ENCODE peak calls at places on chromosome 1, in six cellular contexts. L is uterus, S is AG09309, K is astrocyte of the spinal cord, B is cardiac fibroblast, Y is foreskin fibroblast. G is an unnamed sample.

GRCh38 chr1:22880174-22880601 is 92.5 kb downstream of the LACTBL1 start:
- DNase-seq in L (no peak), S (peak), K (peak), B (peak), Y (peak), G (no peak)

GRCh38 chr1:52403566-52404115 is 582 bp downstream of the ORC1 start:
- DNase-seq in L (no peak), S (peak), K (peak), B (peak), Y (peak), G (peak)

GRCh38 chr1:107662976-107663375 is 302.0 kb downstream of the VAV3 start:
- DNase-seq in L (no peak), S (peak), K (no peak), B (no peak), Y (no peak), G (no peak)

GRCh38 chr1:201282931-201283829 is at the start of gene PKP1:
- DNase-seq in L (no peak), S (no peak), K (no peak), B (no peak), Y (peak), G (no peak)

GRCh38 chr1:40841602-40842001 is 20.6 kb downstream of the CITED4 start:
- DNase-seq in L (no peak), S (no peak), K (no peak), B (no peak), Y (no peak), G (no peak)

GRCh38 chr1:198158766-198159589 is 2.2 kb downstream of the NEK7 start:
- DNase-seq in L (peak), S (peak), K (peak), B (peak), Y (peak), G (peak)

GRCh38 chr1:80392529-80392928 is 1386.0 kb upstream of the ADGRL4 start:
- DNase-seq in L (no peak), S (no peak), K (no peak), B (peak), Y (peak), G (no peak)

GRCh38 chr1:157193702-157194391 is 55.7 kb upstream of the ETV3 start:
- DNase-seq in L (peak), S (peak), K (peak), B (peak), Y (peak), G (peak)

GRCh38 chr1:22398656-22399420 is 52.8 kb upstream of the ZBTB40 start:
- DNase-seq in L (no peak), S (peak), K (peak), B (no peak), Y (no peak), G (peak)

GRCh38 chr1:5690878-5691277 is 301.3 kb downstream of the NPHP4 start:
- DNase-seq in L (no peak), S (no peak), K (no peak), B (no peak), Y (no peak), G (no peak)

GRCh38 chr1:83742446-83742845 is 256.5 kb downstream of the TTLL7 start:
- DNase-seq in L (no peak), S (no peak), K (no peak), B (no peak), Y (no peak), G (no peak)

GRCh38 chr1:184150776-184151531 is 99.4 kb downstream of the TSEN15 start:
- DNase-seq in L (no peak), S (no peak), K (peak), B (peak), Y (no peak), G (no peak)

GRCh38 chr1:171741872-171742576 is at the start of gene VAMP4:
- DNase-seq in L (peak), S (peak), K (peak), B (peak), Y (peak), G (peak)

GRCh38 chr1:9080704-9081291 is 11.4 kb upstream of the SLC2A5 start:
- DNase-seq in L (no peak), S (no peak), K (peak), B (no peak), Y (no peak), G (no peak)

GRCh38 chr1:236113324-236114032 is 28.9 kb upstream of the GPR137B start:
- DNase-seq in L (no peak), S (no peak), K (no peak), B (no peak), Y (no peak), G (no peak)

DNA sequence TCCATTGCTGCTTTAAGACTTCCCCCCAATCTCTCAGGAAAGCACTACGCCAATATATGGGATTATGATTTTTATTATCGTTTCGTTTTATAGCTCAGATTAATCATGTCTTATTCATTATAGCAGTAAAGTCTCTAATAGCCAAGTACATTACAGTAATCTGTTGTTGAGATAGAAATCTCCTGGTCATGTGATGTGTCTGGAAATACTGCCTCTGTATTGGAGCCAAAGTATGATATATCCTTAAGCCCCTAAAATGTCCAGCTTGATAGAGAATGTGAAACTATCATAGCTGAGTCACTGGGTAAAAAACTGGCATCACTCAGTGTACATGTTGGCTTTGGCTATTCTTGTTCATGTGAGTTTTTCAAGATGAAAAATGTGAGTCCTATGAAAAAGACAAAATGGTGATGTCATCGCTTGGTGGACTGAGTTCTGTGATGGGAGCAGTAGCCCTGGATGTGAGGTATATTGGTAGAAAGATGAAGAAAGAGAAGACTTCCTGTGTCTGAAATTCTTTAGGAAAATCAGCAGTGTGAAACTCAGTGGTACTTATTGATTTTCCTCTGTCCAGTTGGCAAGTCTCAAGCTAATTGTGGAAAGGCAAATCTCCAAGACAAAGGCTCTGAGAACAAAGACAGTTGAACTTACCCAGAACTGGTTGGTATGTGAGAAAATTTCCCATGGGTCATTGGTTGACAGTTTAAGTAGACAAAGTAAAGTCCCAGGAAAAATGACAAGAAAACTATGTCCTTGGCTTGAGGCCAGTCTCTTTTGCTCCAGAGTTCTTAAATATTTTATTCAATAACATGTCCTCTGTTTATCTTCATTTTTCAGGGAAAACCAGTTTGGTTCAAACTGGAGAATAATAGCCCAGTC is 76.2 kb downstream of the BRINP2 start:
- DNase-seq in L (no peak), S (no peak), K (peak), B (peak), Y (peak), G (no peak)
- H3K4me3 ChIP-seq in L (no peak), S (no peak), K (no peak), B (no peak), Y (no peak), G (no peak)

GRCh38 chr1:185561629-185562028 is 172.6 kb upstream of the HMCN1 start:
- DNase-seq in L (no peak), S (peak), K (peak), B (no peak), Y (no peak), G (peak)
- H3K4me3 ChIP-seq in L (no peak), S (no peak), K (no peak), B (no peak), Y (no peak), G (no peak)

GRCh38 chr1:17569200-17570139 is 30.0 kb downstream of the ARHGEF10L start:
- DNase-seq in L (peak), S (peak), K (peak), B (peak), Y (peak), G (no peak)
- H3K4me3 ChIP-seq in L (no peak), S (no peak), K (no peak), B (no peak), Y (peak), G (no peak)

GRCh38 chr1:224617410-224618361 is 1.6 kb downstream of the CNIH3 start:
- DNase-seq in L (no peak), S (no peak), K (no peak), B (no peak), Y (no peak), G (no peak)
- H3K4me3 ChIP-seq in L (no peak), S (peak), K (peak), B (peak), Y (peak), G (no peak)